ENCODE peak calls at places on chromosomes 7 and 10, in seven cellular contexts. W is AG09309; H is C1 segment of cervical spinal cord; D is Daoy; I is ovary; V is NB4; Q is stimulated activated CD4-positive, alpha-beta T cell treated with anti-CD3 and anti-CD28 coated beads, Interleukin-2, amount 100 ng/mL, for 24 hours. M is an unnamed sample.
A peak's percentile ranks its signal among the peaks of the same experiment; 100 is the strongest.

GRCh38 chr10:101709359-101710063 is 14.5 kb upstream of the FBXW4 start:
- DNase-seq in W (no peak), I (no peak), D (peak; percentile 11), V (no peak), H (no peak), Q (no peak), M (no peak)

GRCh38 chr7:2633538-2634264 is 1.9 kb downstream of the TTYH3 start:
- DNase-seq in D (peak; percentile 89), V (peak; percentile 95), Q (peak; percentile 46), I (peak; percentile 44), H (peak; percentile 51), W (peak; percentile 76), M (peak; percentile 96)

GRCh38 chr7:26508917-26509316 is 217.3 kb downstream of the SNX10 start:
- DNase-seq in D (no peak), I (no peak), V (no peak), H (no peak), Q (no peak), W (no peak), M (no peak)

GRCh38 chr10:72690071-72690755 is 1.7 kb upstream of the MCU start:
- DNase-seq in H (no peak), W (no peak), V (peak; percentile 27), Q (no peak), D (no peak), I (no peak), M (no peak)

GRCh38 chr7:148856035-148856881 is 27.8 kb downstream of the EZH2 start:
- DNase-seq in H (no peak), Q (peak; percentile 29), D (peak; percentile 51), W (no peak), V (peak; percentile 65), I (no peak), M (peak; percentile 34)

GRCh38 chr7:27510550-27510949 is 152.1 kb downstream of the HIBADH start:
- DNase-seq in V (no peak), I (no peak), W (no peak), Q (no peak), H (no peak), D (no peak), M (no peak)

GRCh38 chr7:77538908-77539212 is 1.8 kb downstream of the PTPN12 start:
- DNase-seq in W (no peak), V (no peak), I (no peak), Q (no peak), H (no peak), D (no peak), M (no peak)

GRCh38 chr7:12025246-12025645 is 185.8 kb upstream of the TMEM106B start:
- DNase-seq in V (no peak), D (no peak), Q (no peak), H (no peak), W (no peak), I (no peak), M (no peak)

GRCh38 chr7:76073335-76073990 is 25.6 kb downstream of the MDH2 start:
- DNase-seq in D (no peak), I (no peak), V (peak; percentile 1), W (no peak), H (no peak), Q (no peak), M (no peak)

GRCh38 chr10:132911712-132912097 is 30.7 kb downstream of the CFAP46 start:
- DNase-seq in I (no peak), V (no peak), Q (no peak), W (no peak), H (no peak), D (no peak), M (no peak)

GRCh38 chr10:78299861-78300453 is 266.3 kb downstream of the RPS24 start:
- DNase-seq in V (peak; percentile 68), Q (peak; percentile 6), D (no peak), W (no peak), I (no peak), H (peak; percentile 28), M (no peak)

GRCh38 chr10:70092389-70092718 is 39.7 kb downstream of the MACROH2A2 start:
- DNase-seq in Q (no peak), I (no peak), W (no peak), D (no peak), V (no peak), H (no peak), M (no peak)

GRCh38 chr10:85039311-85039710 is 710.9 kb downstream of the CCSER2 start:
- DNase-seq in D (no peak), W (no peak), I (no peak), H (no peak), V (no peak), Q (no peak), M (no peak)

GRCh38 chr7:73520673-73521635 is 1.1 kb downstream of the BAZ1B start:
- DNase-seq in D (peak; percentile 34), V (no peak), W (peak; percentile 14), I (no peak), Q (no peak), H (no peak), M (peak; percentile 45)

GRCh38 chr7:125316451-125316850 is 386.8 kb upstream of the POT1 start:
- DNase-seq in V (peak; percentile 48), D (no peak), W (no peak), I (no peak), H (no peak), Q (no peak), M (peak; percentile 38)

GRCh38 chr7:12731214-12731656 is 43.8 kb downstream of the ARL4A start:
- DNase-seq in Q (no peak), W (no peak), H (no peak), I (no peak), D (no peak), V (peak; percentile 70), M (no peak)